ENCODE peak calls at places on chromosomes 13 and 19, in nine cellular contexts. T is adrenal gland; L is tibial nerve; B is GM23338; C is body of pancreas; D is H9; H is endothelial cell; R is cardiac muscle cell; U is CD4-positive, alpha-beta T cell. G is an unnamed sample.

GRCh38 chr13:50679321-50679720 is 164.2 kb downstream of the DLEU7 start:
- DNase-seq in T (no peak), B (no peak), D (no peak), L (no peak), U (no peak), C (no peak), H (no peak), R (peak; percentile 57), G (no peak)

GRCh38 chr19:55418185-55418584 is 10.6 kb upstream of the UBE2S start:
- DNase-seq in R (peak; percentile 88), C (peak; percentile 75), L (peak; percentile 54), U (peak; percentile 43), T (peak; percentile 81), D (peak; percentile 73), B (peak; percentile 92), H (peak; percentile 67), G (no peak)

GRCh38 chr13:62875118-62875640 is 1459.5 kb upstream of the PCDH20 start:
- DNase-seq in D (no peak), C (no peak), U (no peak), H (no peak), B (no peak), R (no peak), L (no peak), T (no peak), G (no peak)

GRCh38 chr13:32538234-32538620 is 368 bp downstream of the N4BP2L2 start:
- DNase-seq in R (peak; percentile 52), B (no peak), D (no peak), T (peak; percentile 65), H (peak; percentile 19), U (no peak), C (peak; percentile 68), L (no peak), G (no peak)

GRCh38 chr19:37466277-37466797 is 907 bp downstream of the ZNF569 start:
- DNase-seq in T (no peak), L (no peak), D (no peak), U (no peak), C (no peak), B (peak; percentile 21), H (no peak), R (no peak), G (no peak)

GRCh38 chr19:18762125-18763023 is 28.7 kb downstream of the COMP start:
- DNase-seq in L (peak; percentile 60), C (peak; percentile 98), H (no peak), D (no peak), T (peak; percentile 90), B (peak; percentile 65), R (peak; percentile 79), U (no peak), G (no peak)

GRCh38 chr19:609001-609340 is 19.3 kb downstream of the HCN2 start:
- DNase-seq in B (no peak), R (no peak), D (no peak), L (peak; percentile 17), H (no peak), C (peak; percentile 39), U (no peak), T (peak; percentile 52), G (no peak)

GRCh38 chr19:55173717-55174409 is 6.2 kb downstream of the SYT5 start:
- DNase-seq in L (no peak), R (peak; percentile 83), T (peak; percentile 64), C (peak; percentile 25), U (no peak), D (peak; percentile 95), B (peak; percentile 93), H (peak; percentile 54), G (no peak)

GRCh38 chr13:96068729-96069128 is 15.5 kb upstream of the UGGT2 start:
- DNase-seq in C (no peak), L (no peak), B (no peak), T (no peak), D (no peak), H (no peak), U (no peak), R (no peak), G (no peak)

GRCh38 chr13:47175172-47175806 is 278.4 kb upstream of the HTR2A start:
- DNase-seq in R (peak; percentile 65), U (no peak), T (no peak), L (no peak), D (no peak), B (no peak), C (no peak), H (no peak), G (no peak)

GRCh38 chr13:26327905-26328304 is 74.0 kb downstream of the CDK8 start:
- DNase-seq in R (no peak), H (no peak), B (no peak), U (no peak), C (no peak), D (no peak), T (no peak), L (no peak), G (no peak)

GRCh38 chr19:21148681-21149080 is 6.8 kb downstream of the ZNF431 start:
- DNase-seq in U (no peak), R (no peak), C (no peak), L (no peak), H (no peak), D (no peak), T (no peak), B (no peak), G (no peak)

GRCh38 chr19:48760514-48761221 is 5.3 kb downstream of the FGF21 start:
- DNase-seq in D (no peak), C (no peak), L (no peak), H (no peak), T (no peak), U (no peak), R (no peak), B (no peak), G (no peak)

GRCh38 chr13:114124921-114125320 is 7.5 kb downstream of the RASA3 start:
- DNase-seq in T (no peak), C (no peak), B (no peak), H (no peak), L (no peak), D (no peak), R (peak; percentile 59), U (peak; percentile 80), G (no peak)

GRCh38 chr13:66222127-66222526 is 1008.0 kb downstream of the PCDH9 start:
- DNase-seq in B (no peak), U (no peak), C (no peak), R (no peak), T (no peak), L (no peak), D (no peak), H (no peak), G (no peak)

GRCh38 chr19:35031072-35031881 is 1.0 kb downstream of the SCN1B start:
- DNase-seq in B (peak; percentile 71), H (no peak), L (no peak), R (peak; percentile 42), U (no peak), D (peak; percentile 70), C (no peak), T (no peak), G (no peak)

GRCh38 chr13:110236831-110237261 is 70.1 kb downstream of the COL4A1 start:
- DNase-seq in L (no peak), C (no peak), U (no peak), T (no peak), H (peak; percentile 3), D (no peak), B (no peak), R (peak; percentile 54), G (no peak)

GRCh38 chr19:15846923-15847322 is 31.5 kb upstream of the OR10H1 start:
- DNase-seq in B (no peak), R (no peak), U (no peak), L (no peak), T (no peak), C (no peak), D (no peak), H (no peak), G (no peak)

GRCh38 chr19:47749326-47749725 is 4.0 kb downstream of the NOP53 start:
- DNase-seq in B (no peak), T (no peak), D (no peak), R (no peak), U (no peak), L (no peak), C (no peak), H (no peak), G (no peak)

GRCh38 chr19:8397746-8398721 is 7.9 kb downstream of the RAB11B start:
- DNase-seq in B (no peak), U (no peak), H (no peak), D (no peak), R (no peak), C (no peak), T (no peak), L (no peak), G (no peak)

GRCh38 chr19:53195265-53195879 is 2.2 kb upstream of the ZNF665 start:
- DNase-seq in D (peak; percentile 86), C (peak; percentile 87), H (peak; percentile 77), U (peak; percentile 71), T (peak; percentile 87), R (peak; percentile 87), L (peak; percentile 95), B (peak; percentile 93), G (no peak)
- TF ChIP-seq CTCF in D (peak; percentile 93), C (peak; percentile 93), H (peak; percentile 83), U (peak; percentile 97), T (peak; percentile 65), R (peak; percentile 94), L (peak; percentile 73), B (peak; percentile 97), G (peak; percentile 91)

GRCh38 chr19:12497032-12497431 is 12.4 kb upstream of the ZNF709 start:
- DNase-seq in R (no peak), U (no peak), C (no peak), B (no peak), T (no peak), L (no peak), H (no peak), D (no peak), G (no peak)

GRCh38 chr19:12494260-12494860 is 9.7 kb upstream of the ZNF709 start:
- DNase-seq in D (no peak), L (no peak), C (no peak), B (no peak), T (no peak), H (no peak), U (no peak), R (no peak), G (no peak)

GRCh38 chr19:12496480-12496879 is 11.9 kb upstream of the ZNF709 start:
- DNase-seq in U (no peak), D (no peak), B (no peak), R (no peak), C (no peak), T (no peak), H (no peak), L (no peak), G (no peak)

GRCh38 chr19:12495002-12495802 is 10.6 kb upstream of the ZNF709 start:
- DNase-seq in D (peak; percentile 96), T (peak; percentile 99), H (peak; percentile 86), R (peak; percentile 81), U (peak; percentile 85), L (peak; percentile 91), B (peak; percentile 98), C (peak; percentile 98), G (peak; percentile 93)
- TF ChIP-seq CTCF in D (peak; percentile 51), T (peak; percentile 9), H (no peak), R (peak; percentile 37), U (peak; percentile 47), L (peak; percentile 28), B (peak; percentile 69), C (peak; percentile 59), G (peak; percentile 74)

GRCh38 chr13:77687799-77688198 is 9.7 kb upstream of the SLAIN1 start:
- DNase-seq in H (no peak), L (no peak), T (no peak), U (no peak), C (no peak), B (no peak), D (no peak), R (no peak), G (no peak)
- TF ChIP-seq CTCF in H (no peak), L (no peak), T (no peak), U (no peak), C (no peak), B (no peak), D (no peak), R (no peak), G (no peak)

GRCh38 chr13:37984357-37984756 is 114.8 kb upstream of the TRPC4 start:
- DNase-seq in L (no peak), H (no peak), B (peak; percentile 91), T (no peak), C (no peak), R (no peak), U (no peak), D (peak; percentile 50), G (no peak)
- TF ChIP-seq CTCF in L (no peak), H (peak; percentile 46), B (peak; percentile 68), T (no peak), C (no peak), R (no peak), U (no peak), D (peak; percentile 72), G (peak; percentile 38)